ENCODE peak calls at places on chromosomes 3 and 15, in ten cellular contexts. D, E, P, J, L, X, I, M, A and O are unnamed samples.

GRCh38 chr3:13273604-13274105 is 146.5 kb downstream of the NUP210 start:
- DNase-seq in I (no peak), D (no peak), L (no peak), P (no peak), E (no peak), M (no peak), A (no peak), J (no peak), X (no peak), O (no peak)

GRCh38 chr3:80405618-80406017 is 637.8 kb upstream of the ROBO1 start:
- DNase-seq in L (no peak), A (no peak), J (no peak), E (no peak), M (no peak), P (no peak), D (no peak), I (no peak), X (no peak), O (no peak)

GRCh38 chr3:179768080-179768479 is 115.2 kb downstream of the USP13 start:
- DNase-seq in E (no peak), L (no peak), I (no peak), J (peak; percentile 72), M (peak; percentile 22), X (no peak), A (peak; percentile 88), D (no peak), P (no peak), O (no peak)

GRCh38 chr3:126208618-126209256 is 28.4 kb upstream of the ALDH1L1 start:
- DNase-seq in D (no peak), L (no peak), A (peak; percentile 90), E (no peak), J (peak; percentile 95), P (no peak), X (peak; percentile 70), M (no peak), I (peak; percentile 84), O (peak; percentile 67)

GRCh38 chr15:85583404-85584390 is 203.3 kb downstream of the AKAP13 start:
- DNase-seq in I (peak; percentile 60), P (no peak), A (no peak), L (no peak), E (no peak), X (no peak), J (no peak), D (no peak), M (no peak), O (no peak)

GRCh38 chr15:41917767-41918430 is 24.0 kb upstream of the SPTBN5 start:
- DNase-seq in D (no peak), L (no peak), X (no peak), J (peak; percentile 94), M (no peak), E (no peak), A (peak; percentile 72), P (no peak), I (peak; percentile 62), O (no peak)

GRCh38 chr15:92714071-92714456 is 58.5 kb upstream of the FAM174B start:
- DNase-seq in P (no peak), L (no peak), D (peak; percentile 29), A (peak; percentile 44), E (no peak), J (peak; percentile 74), M (no peak), X (peak; percentile 43), I (no peak), O (no peak)

GRCh38 chr3:181782306-181782924 is 70.7 kb downstream of the SOX2 start:
- DNase-seq in L (no peak), I (no peak), X (no peak), E (no peak), D (no peak), M (no peak), P (no peak), A (no peak), J (no peak), O (no peak)

GRCh38 chr3:144875251-144875650 is 903.6 kb downstream of the DIPK2A start:
- DNase-seq in L (no peak), M (no peak), E (no peak), P (no peak), J (no peak), D (no peak), A (no peak), I (no peak), X (no peak), O (no peak)

GRCh38 chr15:40845511-40846284 is 1.9 kb downstream of the SPINT1 start:
- DNase-seq in J (no peak), L (no peak), E (no peak), P (no peak), D (no peak), A (no peak), X (no peak), M (no peak), I (no peak), O (no peak)

GRCh38 chr3:183481582-183481981 is 53.2 kb upstream of the MCF2L2 start:
- DNase-seq in D (no peak), X (no peak), L (no peak), P (no peak), E (no peak), A (no peak), M (no peak), I (no peak), J (no peak), O (no peak)

GRCh38 chr3:182165234-182165633 is 453.5 kb downstream of the SOX2 start:
- DNase-seq in J (no peak), X (no peak), D (no peak), A (no peak), M (no peak), I (no peak), E (no peak), L (no peak), P (no peak), O (no peak)

GRCh38 chr3:73086071-73086494 is 24.6 kb downstream of the EBLN2 start:
- DNase-seq in I (peak; percentile 26), J (peak; percentile 43), D (no peak), A (peak; percentile 78), P (peak; percentile 44), L (peak; percentile 25), E (no peak), M (peak; percentile 25), X (peak; percentile 54), O (peak; percentile 56)

GRCh38 chr15:63054985-63055384 is 12.4 kb downstream of the TPM1 start:
- DNase-seq in L (no peak), A (peak; percentile 49), E (no peak), M (no peak), J (no peak), I (no peak), X (no peak), P (no peak), D (no peak), O (no peak)

GRCh38 chr15:90001683-90002427 is 731 bp downstream of the ZNF710 start:
- DNase-seq in M (peak; percentile 50), I (peak; percentile 76), L (peak; percentile 54), A (peak; percentile 75), D (peak; percentile 70), J (peak; percentile 68), P (peak; percentile 48), X (peak; percentile 64), E (no peak), O (no peak)

GRCh38 chr3:128994581-128995161 is 795 bp upstream of the CFAP92 start:
- DNase-seq in D (no peak), A (no peak), L (no peak), I (no peak), X (no peak), P (no peak), E (no peak), M (no peak), J (no peak), O (no peak)